ENCODE peak calls at places on chromosomes 6 and 20, in six cellular contexts. One of them, this sample, is unnamed. For H3K36me3, H3K9me3 and H3K4me1, the result is how much of the 10 kb centered on the place peaks cover.

GRCh38 chr20:6702144-6702543 is 65.3 kb upstream of the BMP2 start:
- DNase-seq in HCT116: no peak
- DNase-seq in iPS DF 6.9: no peak
- DNase-seq in spleen: no peak
- DNase-seq in testis: no peak
- DNase-seq in cardiac muscle cell: no peak
- DNase-seq in this sample: no peak

GRCh38 chr6:159716247-159717086 is 10.8 kb upstream of the WTAP start:
- DNase-seq in HCT116: no peak
- DNase-seq in iPS DF 6.9: no peak
- DNase-seq in spleen: no peak
- DNase-seq in testis: peak
- DNase-seq in cardiac muscle cell: no peak
- DNase-seq in this sample: no peak

GRCh38 chr6:117444600-117444999 is 18.9 kb upstream of the ROS1 start:
- DNase-seq in HCT116: no peak
- DNase-seq in iPS DF 6.9: no peak
- DNase-seq in spleen: no peak
- DNase-seq in testis: no peak
- DNase-seq in cardiac muscle cell: no peak
- DNase-seq in this sample: no peak

GRCh38 chr20:63152322-63153253 is 63.3 kb downstream of the YTHDF1 start:
- DNase-seq in HCT116: no peak
- DNase-seq in iPS DF 6.9: no peak
- DNase-seq in spleen: peak
- DNase-seq in testis: no peak
- DNase-seq in cardiac muscle cell: no peak
- DNase-seq in this sample: no peak

GRCh38 chr20:1494436-1494835 is 3.2 kb upstream of the SIRPB2 start:
- DNase-seq in HCT116: no peak
- DNase-seq in iPS DF 6.9: no peak
- DNase-seq in spleen: no peak
- DNase-seq in testis: no peak
- DNase-seq in cardiac muscle cell: no peak
- DNase-seq in this sample: no peak

GRCh38 chr20:49557449-49557848 is 10.5 kb downstream of the PTGIS start:
- DNase-seq in HCT116: no peak
- DNase-seq in iPS DF 6.9: no peak
- DNase-seq in spleen: no peak
- DNase-seq in testis: no peak
- DNase-seq in cardiac muscle cell: no peak
- DNase-seq in this sample: no peak

GRCh38 chr20:35108921-35109320 is 16.3 kb upstream of the TRPC4AP start:
- DNase-seq in HCT116: no peak
- DNase-seq in iPS DF 6.9: no peak
- DNase-seq in spleen: no peak
- DNase-seq in testis: no peak
- DNase-seq in cardiac muscle cell: no peak
- DNase-seq in this sample: no peak

GRCh38 chr6:24358219-24358821 is 461 bp upstream of the DCDC2 start:
- DNase-seq in HCT116: no peak
- DNase-seq in iPS DF 6.9: no peak
- DNase-seq in spleen: no peak
- DNase-seq in testis: no peak
- DNase-seq in cardiac muscle cell: no peak
- DNase-seq in this sample: no peak

GRCh38 chr20:57392512-57393271 is 1.5 kb downstream of the RBM38 start:
- DNase-seq in HCT116: no peak
- DNase-seq in iPS DF 6.9: no peak
- DNase-seq in spleen: peak
- DNase-seq in testis: no peak
- DNase-seq in cardiac muscle cell: no peak
- DNase-seq in this sample: peak

GRCh38 chr20:23020230-23020629 is 14.9 kb upstream of the SSTR4 start:
- DNase-seq in HCT116: no peak
- DNase-seq in iPS DF 6.9: no peak
- DNase-seq in spleen: no peak
- DNase-seq in testis: no peak
- DNase-seq in cardiac muscle cell: no peak
- DNase-seq in this sample: peak

GRCh38 chr6:91834813-91835212 is 1247.9 kb upstream of the MAP3K7 start:
- DNase-seq in HCT116: no peak
- DNase-seq in iPS DF 6.9: no peak
- DNase-seq in spleen: no peak
- DNase-seq in testis: no peak
- DNase-seq in cardiac muscle cell: no peak
- DNase-seq in this sample: no peak
- H3K36me3 ChIP-seq in HCT116: under half
- H3K36me3 ChIP-seq in iPS DF 6.9: under half
- H3K36me3 ChIP-seq in spleen: under half
- H3K36me3 ChIP-seq in testis: under half
- H3K36me3 ChIP-seq in cardiac muscle cell: under half
- H3K36me3 ChIP-seq in this sample: under half

GRCh38 chr20:56195946-56196345 is 52.6 kb upstream of the MC3R start:
- DNase-seq in HCT116: no peak
- DNase-seq in iPS DF 6.9: no peak
- DNase-seq in spleen: no peak
- DNase-seq in testis: no peak
- DNase-seq in cardiac muscle cell: no peak
- DNase-seq in this sample: no peak

GRCh38 chr20:56194042-56194441 is 54.5 kb upstream of the MC3R start:
- DNase-seq in HCT116: no peak
- DNase-seq in iPS DF 6.9: no peak
- DNase-seq in spleen: no peak
- DNase-seq in testis: no peak
- DNase-seq in cardiac muscle cell: no peak
- DNase-seq in this sample: no peak
- H3K9me3 ChIP-seq in HCT116: under half
- H3K9me3 ChIP-seq in iPS DF 6.9: under half
- H3K9me3 ChIP-seq in spleen: under half
- H3K9me3 ChIP-seq in testis: under half
- H3K9me3 ChIP-seq in cardiac muscle cell: under half
- H3K9me3 ChIP-seq in this sample: under half

GRCh38 chr6:21970560-21970959 is 326.3 kb downstream of the PRL start:
- DNase-seq in HCT116: no peak
- DNase-seq in iPS DF 6.9: no peak
- DNase-seq in spleen: no peak
- DNase-seq in testis: no peak
- DNase-seq in cardiac muscle cell: no peak
- DNase-seq in this sample: no peak
- H3K4me1 ChIP-seq in HCT116: under half
- H3K4me1 ChIP-seq in iPS DF 6.9: under half
- H3K4me1 ChIP-seq in spleen: under half
- H3K4me1 ChIP-seq in testis: under half
- H3K4me1 ChIP-seq in cardiac muscle cell: under half
- H3K4me1 ChIP-seq in this sample: under half

GRCh38 chr6:32975886-32976285 is 7.5 kb downstream of the BRD2 start:
- DNase-seq in HCT116: no peak
- DNase-seq in iPS DF 6.9: no peak
- DNase-seq in spleen: no peak
- DNase-seq in testis: no peak
- DNase-seq in cardiac muscle cell: no peak
- DNase-seq in this sample: no peak
- H3K36me3 ChIP-seq in HCT116: half or more
- H3K36me3 ChIP-seq in iPS DF 6.9: half or more
- H3K36me3 ChIP-seq in spleen: half or more
- H3K36me3 ChIP-seq in testis: under half
- H3K36me3 ChIP-seq in cardiac muscle cell: half or more
- H3K36me3 ChIP-seq in this sample: half or more

GRCh38 chr20:55746723-55747122 is 258.6 kb downstream of the CBLN4 start:
- DNase-seq in HCT116: no peak
- DNase-seq in iPS DF 6.9: no peak
- DNase-seq in spleen: no peak
- DNase-seq in testis: no peak
- DNase-seq in cardiac muscle cell: no peak
- DNase-seq in this sample: no peak
- H3K9me3 ChIP-seq in HCT116: under half
- H3K9me3 ChIP-seq in iPS DF 6.9: under half
- H3K9me3 ChIP-seq in spleen: under half
- H3K9me3 ChIP-seq in testis: under half
- H3K9me3 ChIP-seq in cardiac muscle cell: under half
- H3K9me3 ChIP-seq in this sample: under half

DNA sequence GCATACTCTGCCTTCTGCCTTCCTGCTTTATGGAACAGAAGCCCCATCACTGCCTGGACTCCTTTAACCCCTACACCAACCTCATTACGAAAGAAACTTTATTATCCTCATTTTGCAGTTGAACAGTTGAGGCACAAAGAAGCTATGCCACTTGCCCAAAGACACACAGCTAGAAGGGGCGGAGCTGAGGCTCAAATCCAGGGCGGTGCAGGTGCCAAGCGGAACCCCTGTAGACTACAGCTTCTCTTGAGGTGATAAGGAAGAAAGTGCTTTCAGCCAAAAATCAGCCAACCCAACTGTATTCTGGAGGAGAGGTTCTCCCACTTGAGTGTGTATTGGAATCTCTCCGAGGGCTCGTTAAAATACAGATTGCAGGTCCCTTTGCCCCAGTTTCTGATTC is 90.5 kb downstream of the PRND start:
- DNase-seq in HCT116: no peak
- DNase-seq in iPS DF 6.9: no peak
- DNase-seq in spleen: no peak
- DNase-seq in testis: no peak
- DNase-seq in cardiac muscle cell: no peak
- DNase-seq in this sample: no peak
- H3K4me1 ChIP-seq in HCT116: under half
- H3K4me1 ChIP-seq in iPS DF 6.9: under half
- H3K4me1 ChIP-seq in spleen: half or more
- H3K4me1 ChIP-seq in testis: under half
- H3K4me1 ChIP-seq in cardiac muscle cell: under half
- H3K4me1 ChIP-seq in this sample: under half

DNA sequence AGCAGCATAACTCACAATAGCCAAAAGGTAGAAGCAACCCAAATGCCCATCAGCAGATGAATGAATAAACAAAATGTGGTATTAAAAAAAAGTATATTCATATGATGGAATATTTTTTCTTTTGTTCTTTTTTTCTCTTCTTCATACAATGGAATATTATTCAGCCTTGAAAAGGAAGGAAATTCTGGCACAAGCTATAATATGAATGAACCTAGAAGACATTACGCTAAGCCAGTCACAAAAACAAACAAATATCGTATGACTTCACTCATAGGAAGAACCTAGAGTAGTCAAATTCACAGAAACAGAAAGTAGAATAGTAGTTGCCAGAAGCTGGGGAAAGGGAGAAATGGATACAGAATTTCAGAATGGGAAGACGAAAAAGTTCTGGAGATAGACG is 63.7 kb downstream of the RBL1 start:
- DNase-seq in HCT116: no peak
- DNase-seq in iPS DF 6.9: no peak
- DNase-seq in spleen: no peak
- DNase-seq in testis: no peak
- DNase-seq in cardiac muscle cell: no peak
- DNase-seq in this sample: no peak
- H3K36me3 ChIP-seq in HCT116: under half
- H3K36me3 ChIP-seq in iPS DF 6.9: under half
- H3K36me3 ChIP-seq in spleen: under half
- H3K36me3 ChIP-seq in testis: under half
- H3K36me3 ChIP-seq in cardiac muscle cell: under half
- H3K36me3 ChIP-seq in this sample: under half

This sample was measured in right lobe of liver.